ENCODE peak calls at places on chromosomes 13 and 19, in four cellular contexts. H, K, D and V are unnamed samples.

GRCh38 chr13:31982540-31982939 is 49.0 kb upstream of the FRY start:
- DNase-seq in H (no peak), K (peak; percentile 94), D (peak; percentile 98), V (peak; percentile 96)

GRCh38 chr13:114129649-114130062 is 2.8 kb downstream of the RASA3 start:
- DNase-seq in H (no peak), K (no peak), D (no peak), V (no peak)

GRCh38 chr19:45789035-45789786 is 3.4 kb downstream of the DMWD start:
- DNase-seq in H (no peak), K (no peak), D (no peak), V (no peak)

GRCh38 chr19:5547881-5548280 is 19.9 kb downstream of the TINCR start:
- DNase-seq in H (no peak), K (peak; percentile 48), D (peak; percentile 48), V (peak; percentile 56)

GRCh38 chr13:33487575-33488243 is 202.2 kb upstream of the STARD13 start:
- DNase-seq in H (no peak), K (peak; percentile 59), D (peak; percentile 62), V (peak; percentile 69)

GRCh38 chr13:95624020-95624419 is 20.5 kb downstream of the DZIP1 start:
- DNase-seq in H (no peak), K (peak; percentile 67), D (peak; percentile 58), V (peak; percentile 70)

GRCh38 chr13:50672025-50672424 is 171.5 kb downstream of the DLEU7 start:
- DNase-seq in H (no peak), K (peak; percentile 58), D (peak; percentile 20), V (peak; percentile 35)

GRCh38 chr19:10116085-10116865 is 3.4 kb downstream of the EIF3G start:
- DNase-seq in H (no peak), K (no peak), D (no peak), V (no peak)

GRCh38 chr13:51252954-51253531 is 30.8 kb downstream of the FAM124A start:
- DNase-seq in H (no peak), K (no peak), D (no peak), V (no peak)

GRCh38 chr19:55688422-55689218 is 13.6 kb downstream of the EPN1 start:
- DNase-seq in H (no peak), K (no peak), D (no peak), V (no peak)

GRCh38 chr13:88294368-88294767 is 623.2 kb downstream of the SLITRK5 start:
- DNase-seq in H (no peak), K (no peak), D (no peak), V (no peak)

GRCh38 chr13:32976046-32976781 is 40.0 kb upstream of the KL start:
- DNase-seq in H (no peak), K (no peak), D (no peak), V (no peak)

GRCh38 chr13:101522607-101523006 is 70.1 kb downstream of the ITGBL1 start:
- DNase-seq in H (no peak), K (no peak), D (no peak), V (no peak)

GRCh38 chr19:35856546-35857149 is at the start of gene KIRREL2:
- DNase-seq in H (no peak), K (no peak), D (no peak), V (no peak)